ENCODE peak calls at places on chromosomes 2 and 18, in eight cellular contexts. G is Karpas-422, T is GM03348, C is T-helper 1 cell, Z is omental fat pad, W is activated T-cell treated with anti-CD3 and anti-CD28 coated beads for 24 hours, U is kidney tubule cell, Q is glutamatergic neuron. L is an unnamed sample.

GRCh38 chr2:173210270-173211196 is 134.9 kb downstream of the MAP3K20 start:
- DNase-seq in G (peak; percentile 81), T (peak; percentile 93), C (peak; percentile 34), Z (no peak), W (peak; percentile 38), U (peak; percentile 91), Q (peak; percentile 47), L (no peak)

GRCh38 chr18:35485852-35486251 is 11.9 kb downstream of the INO80C start:
- DNase-seq in G (no peak), T (no peak), C (no peak), Z (no peak), W (no peak), U (no peak), Q (no peak), L (no peak)

GRCh38 chr18:69330345-69330744 is 70.3 kb upstream of the DOK6 start:
- DNase-seq in G (no peak), T (no peak), C (no peak), Z (no peak), W (no peak), U (peak; percentile 23), Q (no peak), L (no peak)

GRCh38 chr2:43874776-43875451 is 36.1 kb downstream of the ABCG8 start:
- DNase-seq in G (no peak), T (no peak), C (no peak), Z (no peak), W (no peak), U (no peak), Q (no peak), L (no peak)

GRCh38 chr2:218323526-218324472 is 31.5 kb upstream of the TMBIM1 start:
- DNase-seq in G (no peak), T (peak; percentile 56), C (no peak), Z (peak; percentile 35), W (no peak), U (peak; percentile 74), Q (peak; percentile 39), L (no peak)

GRCh38 chr18:23756590-23757540 is 67.6 kb downstream of the LAMA3 start:
- DNase-seq in G (no peak), T (no peak), C (no peak), Z (no peak), W (no peak), U (no peak), Q (no peak), L (no peak)

GRCh38 chr18:9619056-9619455 is 4.7 kb upstream of the PPP4R1 start:
- DNase-seq in G (peak; percentile 33), T (no peak), C (no peak), Z (no peak), W (no peak), U (no peak), Q (no peak), L (no peak)

GRCh38 chr2:12896283-12897014 is 179.7 kb downstream of the TRIB2 start:
- DNase-seq in G (no peak), T (no peak), C (no peak), Z (no peak), W (no peak), U (no peak), Q (no peak), L (no peak)

GRCh38 chr18:8615397-8616025 is 6.3 kb downstream of the RAB12 start:
- DNase-seq in G (no peak), T (peak; percentile 92), C (no peak), Z (no peak), W (no peak), U (peak; percentile 66), Q (no peak), L (no peak)

GRCh38 chr2:12469053-12469625 is 247.6 kb upstream of the TRIB2 start:
- DNase-seq in G (no peak), T (peak; percentile 44), C (no peak), Z (no peak), W (no peak), U (no peak), Q (no peak), L (no peak)

GRCh38 chr2:104078431-104079157 is 775.3 kb upstream of the POU3F3 start:
- DNase-seq in G (no peak), T (no peak), C (no peak), Z (no peak), W (no peak), U (peak; percentile 2), Q (peak; percentile 29), L (no peak)

GRCh38 chr2:75053484-75054112 is 95.2 kb downstream of the POLE4 start:
- DNase-seq in G (peak; percentile 71), T (peak; percentile 21), C (no peak), Z (no peak), W (no peak), U (peak; percentile 55), Q (peak; percentile 57), L (no peak)

GRCh38 chr2:206937519-206937918 is 1.8 kb upstream of the CPO start:
- DNase-seq in G (no peak), T (no peak), C (no peak), Z (no peak), W (no peak), U (no peak), Q (no peak), L (no peak)

GRCh38 chr2:187544371-187545080 is 9.7 kb downstream of the TFPI start:
- DNase-seq in G (no peak), T (no peak), C (no peak), Z (no peak), W (no peak), U (peak; percentile 67), Q (no peak), L (no peak)

GRCh38 chr2:223081789-223082188 is 29.8 kb downstream of the KCNE4 start:
- DNase-seq in G (no peak), T (peak; percentile 61), C (no peak), Z (no peak), W (no peak), U (no peak), Q (no peak), L (no peak)